ENCODE peak calls at places on chromosomes 11 and 22, in nine cellular contexts. Z is cardiac fibroblast, D is adipocyte, B is fibroblast of mammary gland, U is endothelial cell of umbilical vein, F is tibial artery, Y is GM23248, C is SJSA1, K is IMR-90. X is an unnamed sample.

GRCh38 chr11:76210920-76211851 is 4.9 kb upstream of the WNT11 start:
- DNase-seq in U (no peak), B (no peak), C (no peak), Y (no peak), D (no peak), Z (no peak), F (no peak), K (no peak), X (no peak)

GRCh38 chr22:32842486-32842885 is 41.0 kb downstream of the TIMP3 start:
- DNase-seq in F (no peak), U (no peak), Z (no peak), C (peak), K (peak), B (peak), D (no peak), Y (no peak), X (no peak)

GRCh38 chr22:38569972-38570840 is at the start of gene DMC1:
- DNase-seq in B (peak), Z (peak), C (peak), K (peak), D (peak), Y (peak), U (peak), F (peak), X (peak)

GRCh38 chr11:66264893-66265292 is 3.5 kb upstream of the RAB1B start:
- DNase-seq in C (no peak), K (no peak), Z (no peak), U (no peak), D (peak), F (no peak), B (no peak), Y (peak), X (peak)

GRCh38 chr11:101848262-101848661 is 66.5 kb upstream of the CEP126 start:
- DNase-seq in C (no peak), F (no peak), Z (peak), K (peak), Y (peak), D (peak), U (peak), B (peak), X (peak)

GRCh38 chr22:20131593-20131855 is at the start of gene ZDHHC8:
- DNase-seq in U (no peak), Z (peak), Y (peak), C (no peak), B (no peak), D (no peak), F (no peak), K (no peak), X (peak)

GRCh38 chr11:126603486-126603885 is 248.0 kb downstream of the ST3GAL4 start:
- DNase-seq in C (no peak), Z (no peak), B (no peak), Y (no peak), K (no peak), F (no peak), D (no peak), U (no peak), X (no peak)

GRCh38 chr11:18706330-18707243 is 8.0 kb downstream of the TMEM86A start:
- DNase-seq in Z (peak), U (peak), Y (peak), F (peak), C (no peak), D (peak), K (no peak), B (peak), X (peak)

GRCh38 chr22:38348751-38349496 is 31.7 kb upstream of the CSNK1E start:
- DNase-seq in C (no peak), D (no peak), F (no peak), Z (no peak), Y (no peak), K (no peak), U (no peak), B (no peak), X (no peak)

GRCh38 chr22:50261615-50262459 is at the start of gene MAPK12:
- DNase-seq in Y (peak), B (peak), U (peak), F (no peak), Z (peak), D (peak), K (no peak), C (no peak), X (no peak)

GRCh38 chr22:23906641-23907040 is 12.5 kb downstream of the MIF start:
- DNase-seq in D (no peak), Y (no peak), F (no peak), C (no peak), K (no peak), B (no peak), Z (no peak), U (no peak), X (no peak)

GRCh38 chr11:102749101-102749725 is 24.5 kb upstream of the MMP8 start:
- DNase-seq in U (no peak), C (no peak), Z (no peak), F (no peak), K (no peak), Y (no peak), D (no peak), B (no peak), X (peak)

GRCh38 chr22:39254789-39255298 is 10.1 kb upstream of the PDGFB start:
- DNase-seq in K (peak), U (peak), Y (peak), Z (no peak), C (peak), F (no peak), B (peak), D (peak), X (peak)

GRCh38 chr11:47220401-47220821 is 5.6 kb downstream of the DDB2 start:
- DNase-seq in U (peak), Y (peak), F (no peak), B (peak), D (peak), C (peak), Z (peak), K (peak), X (peak)

GRCh38 chr11:113551645-113552044 is 76.4 kb upstream of the DRD2 start:
- DNase-seq in Y (no peak), C (no peak), K (no peak), Z (no peak), F (no peak), D (no peak), U (no peak), B (no peak), X (no peak)

GRCh38 chr11:9972917-9973504 is 309.1 kb downstream of the SWAP70 start:
- DNase-seq in F (no peak), B (peak), Y (peak), D (peak), U (peak), K (peak), C (peak), Z (peak), X (peak)

GRCh38 chr11:11818529-11819121 is 23.1 kb upstream of the USP47 start:
- DNase-seq in D (no peak), C (no peak), U (no peak), F (no peak), K (no peak), B (no peak), Z (no peak), Y (no peak), X (no peak)

GRCh38 chr22:38347944-38348750 is 30.9 kb upstream of the CSNK1E start:
- DNase-seq in Z (no peak), D (no peak), K (peak), F (no peak), C (no peak), Y (peak), U (no peak), B (peak), X (peak)

GRCh38 chr11:134004406-134005197 is 47.8 kb upstream of the IGSF9B start:
- DNase-seq in U (no peak), K (no peak), F (no peak), B (no peak), D (peak), Y (no peak), Z (peak), C (no peak), X (no peak)

GRCh38 chr22:37343863-37344734 is 61.8 kb downstream of the CYTH4 start:
- DNase-seq in F (no peak), B (no peak), U (no peak), D (no peak), C (no peak), Y (no peak), K (no peak), Z (no peak), X (no peak)

GRCh38 chr22:37166675-37167066 is 17.0 kb upstream of the IL2RB start:
- DNase-seq in K (peak), Y (peak), B (peak), F (peak), Z (peak), D (peak), C (peak), U (peak), X (peak)

GRCh38 chr11:35629914-35630313 is 11.7 kb downstream of the FJX1 start:
- DNase-seq in Y (peak), C (peak), D (peak), B (peak), K (peak), Z (peak), F (no peak), U (peak), X (peak)

GRCh38 chr11:69852051-69852450 is 32.8 kb upstream of the FGF3 start:
- DNase-seq in Y (no peak), F (no peak), U (no peak), Z (no peak), C (no peak), K (no peak), D (no peak), B (no peak), X (no peak)

GRCh38 chr11:128451651-128452470 is 135.5 kb downstream of the ETS1 start:
- DNase-seq in Z (peak), K (peak), Y (no peak), D (peak), U (no peak), F (peak), C (peak), B (peak), X (no peak)

DNA sequence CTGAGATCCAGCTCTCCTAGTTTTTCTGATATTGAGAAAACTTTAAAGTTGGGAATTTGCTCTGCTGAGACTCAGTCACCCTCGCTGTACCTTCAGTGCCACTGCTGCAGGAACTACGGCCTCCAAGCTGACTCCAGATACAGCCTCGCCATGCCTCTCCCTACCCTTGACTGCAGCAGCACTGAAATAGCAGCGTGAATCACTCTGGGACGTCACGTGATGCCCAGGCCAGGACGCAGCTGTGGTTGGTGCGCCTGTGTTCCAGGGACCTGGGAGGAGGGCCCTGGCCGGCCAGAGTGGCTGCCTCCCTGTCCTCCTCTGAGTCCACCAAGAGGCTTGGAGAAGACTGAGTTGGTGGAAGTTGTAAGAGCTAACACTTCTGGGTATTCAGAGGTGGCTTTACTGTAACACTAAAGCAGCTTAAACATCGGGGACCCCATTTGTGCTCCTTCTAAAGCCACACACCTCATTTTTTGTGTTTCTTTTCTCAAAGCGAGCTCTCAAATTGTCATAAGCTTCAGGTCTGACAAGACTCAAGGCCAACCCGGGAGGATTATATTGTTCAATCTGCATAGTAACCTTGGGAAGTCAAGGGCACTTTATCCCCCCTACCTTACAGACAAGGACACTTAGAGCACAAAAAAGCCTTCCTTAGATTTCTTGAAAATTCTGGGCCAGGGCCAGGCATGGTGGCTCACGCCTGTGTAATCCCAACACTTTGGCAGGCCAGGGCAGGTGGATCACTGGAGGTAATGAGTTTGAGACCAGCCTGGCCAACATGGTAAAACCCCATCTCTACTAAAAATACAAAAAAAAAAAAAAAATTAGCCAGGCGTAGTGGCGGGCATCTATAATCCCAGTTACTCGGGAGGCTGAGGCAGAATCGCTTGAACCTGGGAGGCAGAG is 4.2 kb upstream of the STIP1 start:
- DNase-seq in C (peak), D (peak), K (peak), U (peak), F (peak), B (peak), Z (peak), Y (peak), X (peak)
- H3K4me3 ChIP-seq in C (no peak), D (peak), K (no peak), U (no peak), F (peak), B (no peak), Z (peak), Y (peak), X (no peak)

DNA sequence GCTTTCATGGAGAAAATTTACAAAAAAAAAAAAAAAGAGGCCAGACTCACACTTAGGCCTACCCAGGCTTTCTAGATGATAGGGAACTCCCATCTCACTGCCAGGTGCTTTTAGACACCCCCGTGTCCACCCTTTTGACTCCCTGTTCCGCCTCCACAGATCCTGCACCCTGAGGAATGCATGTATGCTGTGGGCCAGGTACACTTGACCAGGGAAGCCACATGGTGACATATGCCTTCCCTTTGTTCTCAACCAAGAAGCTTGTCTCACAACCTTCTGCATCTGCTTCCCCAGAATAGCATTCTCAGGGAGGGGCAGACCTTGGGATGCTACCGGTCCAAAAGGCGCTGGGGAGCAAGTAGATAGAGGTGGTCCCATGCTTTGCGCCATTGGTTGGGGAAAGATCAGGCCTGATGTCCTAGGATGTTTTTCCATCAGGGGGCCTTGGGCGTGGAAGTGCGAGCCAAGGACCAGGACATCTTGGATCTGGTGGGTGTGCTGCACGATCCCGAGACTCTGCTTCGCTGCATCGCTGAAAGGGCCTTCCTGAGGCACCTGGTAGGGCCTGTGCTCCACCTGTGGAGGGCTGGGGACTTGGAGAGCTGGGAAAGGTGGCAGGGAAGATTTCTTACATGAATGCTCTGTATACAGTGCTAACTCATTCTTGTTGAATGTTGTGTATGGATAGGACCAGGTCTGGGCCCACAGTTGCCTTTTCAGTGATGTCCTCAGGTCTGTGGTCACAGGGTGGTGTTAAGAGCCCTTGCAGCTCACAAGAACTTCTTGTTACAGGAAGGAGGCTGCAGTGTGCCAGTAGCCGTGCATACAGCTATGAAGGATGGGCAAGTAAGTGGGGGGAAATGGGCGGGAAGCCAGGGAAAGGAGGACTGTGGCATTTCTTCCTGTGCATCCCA is 7.5 kb downstream of the HMBS start:
- DNase-seq in F (no peak), D (no peak), U (no peak), C (no peak), Y (peak), Z (no peak), B (no peak), K (no peak), X (no peak)
- H3K4me3 ChIP-seq in F (no peak), D (no peak), U (no peak), C (peak), Y (peak), Z (peak), B (peak), K (no peak), X (no peak)

GRCh38 chr11:2400761-2401435 is 348 bp downstream of the TSSC4 start:
- DNase-seq in B (no peak), K (no peak), C (no peak), Z (no peak), U (no peak), D (peak), Y (peak), F (no peak), X (no peak)

GRCh38 chr11:2400069-2400760 is at the start of gene TSSC4:
- DNase-seq in Y (peak), B (peak), U (peak), K (peak), C (peak), Z (peak), D (peak), F (peak), X (peak)

GRCh38 chr11:2401436-2401984 is 960 bp downstream of the TSSC4 start:
- DNase-seq in B (no peak), D (no peak), F (no peak), Y (no peak), Z (no peak), K (no peak), U (no peak), C (no peak), X (peak)

GRCh38 chr11:2402890-2403645 is 2.5 kb downstream of the TSSC4 start:
- DNase-seq in F (no peak), K (no peak), D (no peak), Y (no peak), U (no peak), Z (no peak), C (no peak), B (no peak), X (no peak)

DNA sequence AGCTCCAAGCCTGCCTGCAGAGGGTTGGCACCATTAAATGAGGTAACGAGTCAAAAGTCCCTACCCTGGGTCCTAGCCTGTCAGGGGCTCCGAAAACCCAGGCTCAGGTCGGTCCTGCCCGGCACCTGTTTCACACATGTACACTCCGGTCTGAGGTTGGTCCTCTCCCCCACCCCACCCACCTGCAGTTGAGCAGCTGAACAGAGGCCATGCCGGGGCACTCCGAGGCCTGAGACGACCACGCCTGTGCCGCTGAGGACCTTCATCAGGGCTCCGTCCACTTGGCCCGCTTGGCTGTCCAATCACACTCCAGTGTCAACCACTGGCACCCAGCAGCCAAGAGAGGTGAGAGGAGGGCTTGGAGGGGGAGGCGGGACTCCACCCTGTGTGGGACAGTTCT is 1.6 kb downstream of the TSSC4 start:
- DNase-seq in K (no peak), Z (no peak), Y (no peak), B (no peak), U (no peak), F (no peak), C (no peak), D (no peak), X (no peak)
- H3K4me3 ChIP-seq in K (peak), Z (peak), Y (peak), B (peak), U (no peak), F (no peak), C (peak), D (peak), X (peak)

GRCh38 chr11:44309483-44310197 is at the start of gene ALX4:
- DNase-seq in Y (peak), Z (no peak), B (no peak), U (no peak), F (no peak), C (peak), K (no peak), D (peak), X (peak)
- H3K4me3 ChIP-seq in Y (peak), Z (peak), B (no peak), U (no peak), F (peak), C (peak), K (no peak), D (peak), X (no peak)

GRCh38 chr11:3049430-3050243 is 7.6 kb downstream of the CARS1 start:
- DNase-seq in K (peak), Y (peak), B (peak), F (peak), C (peak), D (peak), Z (peak), U (peak), X (peak)
- H3K4me3 ChIP-seq in K (no peak), Y (peak), B (peak), F (no peak), C (no peak), D (peak), Z (no peak), U (no peak), X (no peak)

GRCh38 chr11:33657757-33658156 is 42.9 kb downstream of the C11orf91 start:
- DNase-seq in F (no peak), D (no peak), Z (no peak), B (no peak), Y (no peak), C (no peak), K (no peak), U (no peak), X (no peak)
- H3K4me3 ChIP-seq in F (no peak), D (no peak), Z (no peak), B (no peak), Y (no peak), C (no peak), K (no peak), U (no peak), X (no peak)

GRCh38 chr11:16739326-16739875 is 954 bp downstream of the C11orf58 start:
- DNase-seq in D (peak), C (no peak), B (no peak), U (peak), Z (peak), K (peak), F (no peak), Y (peak), X (no peak)

GRCh38 chr11:16741473-16741872 is 3.0 kb downstream of the C11orf58 start:
- DNase-seq in Y (no peak), D (no peak), Z (no peak), C (no peak), B (no peak), U (no peak), F (no peak), K (no peak), X (no peak)

GRCh38 chr11:16738198-16738948 is at the start of gene C11orf58:
- DNase-seq in F (peak), D (peak), B (peak), U (peak), C (peak), K (peak), Y (peak), Z (peak), X (peak)

GRCh38 chr11:16738949-16739262 is 459 bp downstream of the C11orf58 start:
- DNase-seq in Z (no peak), K (no peak), B (no peak), U (no peak), F (no peak), Y (no peak), D (no peak), C (no peak), X (no peak)

DNA sequence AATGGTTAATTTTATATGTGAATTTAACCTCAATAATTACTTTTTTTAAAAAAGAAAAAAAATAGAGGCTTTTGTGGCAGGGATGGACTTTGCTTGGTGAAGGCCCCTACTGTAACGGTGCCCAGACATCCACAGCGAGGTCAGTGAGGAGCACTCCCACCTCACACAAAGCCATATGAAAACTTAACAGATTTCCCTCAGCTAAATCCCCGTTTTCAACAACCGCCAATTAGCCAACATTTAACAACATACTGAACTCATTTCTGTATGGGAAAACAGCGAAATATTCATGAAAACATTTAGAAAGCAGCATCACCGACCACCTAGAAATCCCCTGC is 618 bp upstream of the C11orf58 start:
- DNase-seq in Z (peak), B (no peak), D (no peak), C (no peak), K (peak), Y (no peak), F (no peak), U (no peak), X (no peak)
- H3K4me3 ChIP-seq in Z (peak), B (peak), D (peak), C (peak), K (peak), Y (peak), F (peak), U (peak), X (peak)

GRCh38 chr22:46984751-46985506 is 222.5 kb downstream of the TBC1D22A start:
- DNase-seq in Y (peak), B (peak), Z (peak), C (peak), D (peak), F (no peak), K (peak), U (peak), X (peak)
- H3K4me3 ChIP-seq in Y (no peak), B (no peak), Z (no peak), C (no peak), D (no peak), F (no peak), K (no peak), U (no peak), X (no peak)

GRCh38 chr11:7578276-7578955 is 64.6 kb downstream of the PPFIBP2 start:
- DNase-seq in D (no peak), C (no peak), B (peak), Z (no peak), F (no peak), Y (peak), U (no peak), K (no peak), X (no peak)
- H3K4me3 ChIP-seq in D (peak), C (peak), B (peak), Z (peak), F (peak), Y (peak), U (no peak), K (peak), X (no peak)